ENCODE peak calls at places on chromosomes 5 and 9, in five cellular contexts. Q, U, R, H and S are unnamed samples.

GRCh38 chr5:89053547-89053946 is 170.6 kb upstream of the MEF2C start:
- DNase-seq in H (no peak), U (no peak), Q (no peak), R (no peak), S (no peak)

GRCh38 chr9:93920401-93920800 is 34.8 kb downstream of the BARX1 start:
- DNase-seq in Q (no peak), H (no peak), U (no peak), R (no peak), S (no peak)

GRCh38 chr5:91381774-91382492 is 1.2 kb downstream of the ARRDC3 start:
- DNase-seq in H (peak; percentile 87), Q (peak; percentile 79), R (peak; percentile 90), U (no peak), S (peak; percentile 82)

GRCh38 chr5:35672995-35673394 is 55.3 kb downstream of the SPEF2 start:
- DNase-seq in H (no peak), Q (peak; percentile 4), U (no peak), R (peak; percentile 77), S (no peak)

GRCh38 chr9:114285166-114285867 is 37.6 kb upstream of the ORM1 start:
- DNase-seq in U (peak; percentile 37), R (no peak), H (peak; percentile 23), Q (no peak), S (no peak)

GRCh38 chr9:70260606-70261005 is 1.8 kb downstream of the SMC5 start:
- DNase-seq in U (no peak), R (peak; percentile 4), Q (no peak), H (no peak), S (no peak)

GRCh38 chr9:74887041-74887980 is at the start of gene TRPM6:
- DNase-seq in U (peak; percentile 86), R (no peak), Q (peak; percentile 76), H (peak; percentile 51), S (peak; percentile 82)

GRCh38 chr5:168020522-168021294 is 270.7 kb upstream of the WWC1 start:
- DNase-seq in Q (peak; percentile 13), H (no peak), R (no peak), U (no peak), S (no peak)

GRCh38 chr9:99851028-99851822 is 29.5 kb downstream of the NR4A3 start:
- DNase-seq in Q (no peak), U (no peak), R (peak; percentile 55), H (no peak), S (no peak)

GRCh38 chr5:56838409-56839039 is 23.2 kb downstream of the MAP3K1 start:
- DNase-seq in H (peak; percentile 33), Q (no peak), U (no peak), R (peak; percentile 70), S (no peak)

GRCh38 chr9:138104251-138105122 is 226.9 kb downstream of the CACNA1B start:
- DNase-seq in R (no peak), H (no peak), U (no peak), Q (no peak), S (peak; percentile 36)

GRCh38 chr9:92189782-92190535 is 74.7 kb upstream of the SPTLC1 start:
- DNase-seq in R (no peak), U (no peak), H (no peak), Q (no peak), S (no peak)
- TF ChIP-seq CTCF in R (no peak), U (no peak), H (no peak), Q (no peak), S (no peak)

DNA sequence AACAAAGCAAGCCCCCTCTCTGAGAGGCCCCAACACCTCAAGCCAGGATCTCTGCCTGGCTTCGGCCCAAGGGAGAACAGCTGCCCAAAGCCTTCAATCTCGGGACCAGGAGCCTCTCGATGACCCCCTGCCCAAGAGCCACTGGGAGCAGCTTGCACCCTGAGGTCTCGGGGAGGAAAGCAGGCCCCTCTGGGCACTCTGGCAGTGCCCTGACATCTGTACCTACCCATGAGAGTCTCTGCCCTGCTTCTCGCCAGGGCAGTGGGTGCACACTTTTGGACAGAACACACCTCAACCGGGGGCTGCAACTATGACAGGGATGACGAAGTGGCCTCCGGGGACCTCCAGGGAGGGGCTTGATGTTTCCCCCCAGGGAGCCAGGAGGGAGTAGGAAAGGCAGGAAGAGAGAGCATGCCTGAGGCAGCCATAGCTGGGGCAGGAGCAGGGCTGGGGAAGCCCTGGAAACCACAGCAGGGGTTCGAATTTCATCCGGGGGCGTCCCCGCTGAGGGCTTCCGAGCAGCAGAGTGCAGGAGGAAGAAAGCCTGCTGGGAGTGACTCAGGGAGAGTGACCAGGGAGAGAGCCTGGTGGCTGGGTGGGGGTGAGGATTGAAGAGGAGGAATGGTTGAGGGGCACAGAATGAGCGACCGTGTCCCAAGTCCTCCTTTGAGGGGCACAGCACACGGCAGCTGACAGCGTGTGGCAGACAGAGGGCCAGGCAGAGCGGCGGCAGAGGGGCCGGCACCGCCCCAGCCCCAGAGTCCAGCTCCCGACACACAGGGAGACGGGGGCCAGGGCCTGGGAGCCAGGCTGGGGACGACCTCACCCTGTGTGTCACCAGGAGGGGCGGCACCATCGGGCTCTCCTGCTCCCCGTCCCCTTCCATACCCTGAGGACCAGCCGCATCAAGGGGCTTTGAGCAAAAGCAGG is 1.8 kb downstream of the LPCAT1 start:
- DNase-seq in R (no peak), H (peak; percentile 74), U (peak; percentile 49), Q (peak; percentile 8), S (peak; percentile 59)
- H3K27ac ChIP-seq in R (no peak overlapping the region), H (no peak overlapping the region), U (no peak overlapping the region), Q (no peak overlapping the region), S (no peak overlapping the region)

DNA sequence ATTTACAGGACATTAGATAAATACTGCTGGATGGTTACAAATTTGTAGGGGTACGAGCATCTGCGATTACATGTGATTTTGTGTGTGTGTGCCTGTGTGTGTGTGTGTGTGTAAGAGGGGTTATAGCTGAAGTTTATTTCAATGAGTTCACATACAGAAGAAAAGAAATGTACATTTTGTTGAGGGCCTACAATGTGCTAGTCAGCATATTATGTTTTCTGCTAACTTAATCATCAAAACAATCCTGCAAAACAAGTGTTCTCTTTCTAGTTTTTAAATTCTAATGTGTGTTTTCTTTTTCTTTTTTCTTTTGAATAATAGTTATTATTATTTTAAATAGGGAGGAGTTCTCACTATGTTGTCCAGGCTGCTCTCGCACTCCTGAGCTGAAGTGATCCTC is 305.7 kb downstream of the ARL15 start:
- DNase-seq in H (no peak), Q (no peak), U (no peak), R (no peak), S (no peak)
- H3K9me3 ChIP-seq in H (no peaks in the 10 kb centered on the region), Q (no peaks in the 10 kb centered on the region), U (no peaks in the 10 kb centered on the region), R (no peaks in the 10 kb centered on the region), S (no peaks in the 10 kb centered on the region)

DNA sequence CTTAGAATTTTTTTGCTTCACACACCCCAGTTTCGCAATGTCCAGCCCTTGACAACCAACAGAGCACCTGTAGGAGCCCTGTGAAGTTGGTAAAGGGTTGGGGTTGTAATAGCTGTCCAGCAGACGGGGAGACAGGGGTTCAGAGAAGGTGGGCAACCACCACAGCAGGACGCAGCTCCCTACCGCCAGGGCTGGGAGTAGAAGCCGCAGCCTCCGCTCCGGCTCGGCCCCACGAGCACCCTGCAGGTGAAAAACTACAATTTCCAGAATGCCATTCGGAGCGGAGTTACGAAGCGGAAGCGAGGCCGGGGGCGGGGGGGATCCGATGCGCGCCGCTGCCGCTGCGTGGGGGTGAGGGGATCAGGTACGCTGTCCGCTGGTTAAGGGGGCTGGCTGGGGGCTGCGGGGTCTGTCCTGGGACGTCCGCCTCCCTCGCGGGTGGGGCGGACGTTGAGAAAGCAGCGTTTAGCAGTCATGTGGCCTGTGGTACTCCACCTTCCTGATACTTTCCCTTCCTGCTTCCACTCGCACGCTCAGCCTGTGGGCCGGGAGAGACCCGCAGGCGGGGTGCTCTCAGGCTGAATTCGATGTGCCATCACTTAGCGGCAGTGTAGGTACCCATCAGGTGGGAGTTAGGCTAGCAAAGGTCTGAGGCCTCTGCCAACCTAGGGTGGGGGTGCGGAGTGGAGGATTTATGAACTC is at the start of gene TRMT10B:
- DNase-seq in Q (peak; percentile 68), R (no peak), U (peak; percentile 78), H (peak; percentile 86), S (no peak)
- TF ChIP-seq CTCF in Q (no peak), R (no peak), U (peak; percentile 35), H (no peak), S (no peak)

DNA sequence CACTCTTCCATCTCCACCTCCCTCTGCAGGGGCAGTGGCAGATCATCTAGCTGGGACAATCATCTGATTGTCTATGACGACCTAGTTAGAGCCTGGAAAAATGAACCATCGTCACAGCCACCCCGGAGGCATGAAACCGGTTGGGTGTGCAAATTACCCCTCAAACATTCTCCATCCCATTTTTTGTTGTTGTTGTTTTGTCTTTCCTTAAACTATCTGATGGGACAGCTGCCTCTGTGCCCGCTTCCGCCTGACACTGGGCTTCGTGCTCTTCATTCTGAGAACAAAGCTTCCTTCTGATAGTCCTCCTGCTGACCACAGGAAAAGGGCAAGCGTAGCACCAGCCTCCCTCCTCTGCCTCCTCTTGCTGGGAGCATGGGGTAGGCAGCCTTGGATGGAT is 7.0 kb upstream of the NDST1 start:
- DNase-seq in Q (no peak), U (no peak), H (no peak), R (no peak), S (no peak)
- H3K27ac ChIP-seq in Q (peak overlapping the region; percentile 90), U (no peak overlapping the region), H (no peak overlapping the region), R (no peak overlapping the region), S (peak overlapping the region; percentile 85)

GRCh38 chr5:18113724-18114123 is 479.5 kb downstream of the TAF11L14 start:
- DNase-seq in H (no peak), U (no peak), Q (no peak), R (no peak), S (no peak)

GRCh38 chr5:18114161-18114802 is 480.0 kb downstream of the TAF11L14 start:
- DNase-seq in H (no peak), Q (no peak), U (no peak), R (no peak), S (no peak)

DNA sequence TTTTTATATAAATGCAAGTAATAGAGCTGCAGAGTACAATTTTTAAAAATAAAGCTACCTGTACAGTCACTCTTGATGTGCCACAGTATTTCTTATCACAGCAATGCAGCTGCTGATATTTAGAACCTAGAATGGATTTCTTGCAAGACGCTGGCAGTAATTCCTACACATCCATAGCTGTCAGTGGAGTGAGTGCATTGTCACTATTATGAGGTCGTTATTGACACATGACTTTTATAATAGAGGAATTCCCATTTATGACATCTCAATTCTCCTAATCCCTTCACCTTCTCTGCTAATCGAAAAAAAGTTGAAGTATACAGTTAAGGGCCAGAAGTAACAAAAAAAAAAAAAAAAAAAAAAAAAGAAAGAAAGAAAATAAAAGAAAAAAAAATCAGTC is 477.8 kb downstream of the TAF11L14 start:
- DNase-seq in U (no peak), R (no peak), H (no peak), Q (no peak), S (no peak)
- H3K9me3 ChIP-seq in U (no peaks in the 10 kb centered on the region), R (no peaks in the 10 kb centered on the region), H (no peaks in the 10 kb centered on the region), Q (no peaks in the 10 kb centered on the region), S (no peaks in the 10 kb centered on the region)

DNA sequence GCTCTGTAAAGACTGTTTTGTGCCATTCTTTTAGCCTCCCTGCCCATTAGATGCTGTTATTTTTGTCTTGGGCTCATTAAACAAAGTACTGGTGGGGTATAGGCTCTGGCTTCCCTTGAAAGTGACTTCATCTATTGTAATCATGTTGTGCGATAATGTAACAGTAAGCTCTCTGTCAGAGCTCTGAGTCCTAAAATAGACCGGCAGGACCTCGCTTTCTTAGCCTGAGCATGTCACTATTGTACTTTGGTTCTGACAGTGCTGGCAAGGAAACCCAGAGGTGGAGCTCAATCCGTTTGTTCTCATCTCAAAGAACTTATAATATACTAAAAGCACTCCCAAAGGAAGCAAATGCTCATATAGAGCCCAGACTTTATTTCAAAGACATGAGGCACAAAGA is 339.1 kb upstream of the CCNH start:
- DNase-seq in R (no peak), Q (peak; percentile 3), H (no peak), U (no peak), S (no peak)
- TF ChIP-seq CTCF in R (no peak), Q (no peak), H (no peak), U (no peak), S (no peak)

GRCh38 chr5:157289164-157289819 is 23.4 kb downstream of the CYFIP2 start:
- DNase-seq in U (no peak), Q (no peak), H (no peak), R (no peak), S (no peak)
- H3K27ac ChIP-seq in U (no peak overlapping the region), Q (no peak overlapping the region), H (no peak overlapping the region), R (no peak overlapping the region), S (no peak overlapping the region)